ENCODE peak calls at places on chromosomes 5 and 9, in seven cellular contexts. F is neural progenitor cell, N is SK-N-SH, M is PC-9, W is PC-3, T is GM23248, S is GM23338. G is an unnamed sample. For H3K4me1, H3K36me3 and H3F3A, the result is how much of the 10 kb centered on the place peaks cover.

GRCh38 chr9:4739587-4740372 is 1.2 kb downstream of the AK3 start:
- DNase-seq in M (no peak), T (peak), S (peak), N (peak), F (no peak), W (peak), G (no peak)

GRCh38 chr9:122331523-122331927 is 39.3 kb upstream of the PTGS1 start:
- DNase-seq in M (no peak), S (no peak), W (no peak), F (no peak), N (no peak), T (no peak), G (no peak)

GRCh38 chr5:128053291-128053954 is 30.1 kb upstream of the SLC12A2 start:
- DNase-seq in W (peak), N (no peak), F (no peak), S (no peak), M (no peak), T (no peak), G (no peak)

GRCh38 chr5:96566775-96567174 is 95.4 kb upstream of the CAST start:
- DNase-seq in W (no peak), F (no peak), T (no peak), N (no peak), M (no peak), S (no peak), G (peak)

GRCh38 chr5:116301110-116301509 is 216.3 kb downstream of the COMMD10 start:
- DNase-seq in M (no peak), F (no peak), S (no peak), W (no peak), T (no peak), N (no peak), G (no peak)

GRCh38 chr5:166074839-166075481 is 2216.5 kb upstream of the WWC1 start:
- DNase-seq in T (no peak), M (no peak), N (no peak), F (peak), W (no peak), S (peak), G (no peak)

GRCh38 chr5:55594636-55595035 is 59.9 kb upstream of the PLPP1 start:
- DNase-seq in T (no peak), W (no peak), M (no peak), S (no peak), N (no peak), F (no peak), G (no peak)

GRCh38 chr9:4831944-4832343 is 39.2 kb downstream of the RCL1 start:
- DNase-seq in T (no peak), N (no peak), W (no peak), S (no peak), F (no peak), M (no peak), G (no peak)

GRCh38 chr9:114385412-114386181 is 2.2 kb downstream of the AKNA start:
- DNase-seq in M (peak), W (peak), F (no peak), N (no peak), T (peak), S (no peak), G (peak)

GRCh38 chr5:56617998-56618397 is 197.4 kb upstream of the MAP3K1 start:
- DNase-seq in M (no peak), N (no peak), T (no peak), W (no peak), F (no peak), S (no peak), G (no peak)

GRCh38 chr5:72018158-72018803 is 89.0 kb upstream of the MAP1B start:
- DNase-seq in W (peak), F (peak), N (peak), M (peak), S (peak), T (peak), G (peak)

GRCh38 chr9:8643464-8643863 is 843.9 kb upstream of the DMAC1 start:
- DNase-seq in S (no peak), F (no peak), N (no peak), T (no peak), M (no peak), W (no peak), G (no peak)

GRCh38 chr5:130289132-130290088 is 385.1 kb downstream of the CHSY3 start:
- DNase-seq in M (peak), W (peak), S (no peak), T (no peak), N (no peak), F (no peak), G (no peak)

GRCh38 chr5:54360089-54360488 is 49.7 kb upstream of the ARL15 start:
- DNase-seq in W (peak), M (no peak), S (peak), N (no peak), T (peak), F (peak), G (no peak)

GRCh38 chr9:86945868-86946711 is 1.2 kb downstream of the GAS1 start:
- DNase-seq in M (peak), F (peak), W (peak), N (peak), S (peak), T (peak), G (peak)

GRCh38 chr9:77999231-77999631 is 32.4 kb downstream of the GNAQ start:
- DNase-seq in F (no peak), M (no peak), W (no peak), T (peak), S (no peak), N (no peak), G (no peak)

GRCh38 chr9:7560669-7561305 is 238.8 kb downstream of the DMAC1 start:
- DNase-seq in F (peak), T (no peak), M (no peak), N (no peak), S (peak), W (no peak), G (no peak)

GRCh38 chr9:31137151-31137849 is 1247.1 kb upstream of the ACO1 start:
- DNase-seq in T (peak), W (peak), F (no peak), M (peak), S (no peak), N (no peak), G (no peak)

GRCh38 chr5:23820764-23821471 is 313.5 kb downstream of the PRDM9 start:
- DNase-seq in W (peak), M (no peak), S (peak), F (peak), N (peak), T (peak), G (peak)

GRCh38 chr9:74125916-74126315 is 371.2 kb upstream of the RORB start:
- DNase-seq in M (no peak), W (no peak), S (no peak), N (no peak), F (peak), T (no peak), G (no peak)

GRCh38 chr9:26301659-26302058 is 590.9 kb downstream of the CAAP1 start:
- DNase-seq in F (no peak), S (no peak), T (no peak), M (no peak), N (no peak), W (peak), G (no peak)

GRCh38 chr5:80504833-80505232 is 16.9 kb downstream of the FAM151B start:
- DNase-seq in F (no peak), M (no peak), N (no peak), T (no peak), W (no peak), S (no peak), G (no peak)

GRCh38 chr9:134698587-134699342 is 57.2 kb downstream of the COL5A1 start:
- DNase-seq in M (peak), F (peak), T (peak), S (peak), N (peak), W (peak), G (peak)

GRCh38 chr5:150521939-150522503 is 14.1 kb downstream of the NDST1 start:
- DNase-seq in N (no peak), W (no peak), T (no peak), M (no peak), S (no peak), F (no peak), G (no peak)
- H3K4me1 ChIP-seq in N (under half), W (under half), T (under half), M (under half), S (under half), F (under half), G (under half)

GRCh38 chr9:94990897-94991561 is 264.5 kb downstream of the AOPEP start:
- DNase-seq in F (no peak), S (no peak), N (no peak), T (no peak), M (no peak), W (no peak), G (no peak)
- H3K36me3 ChIP-seq in F (under half), S (under half), N (under half), T (under half), M (under half), W (under half), G (under half)

DNA sequence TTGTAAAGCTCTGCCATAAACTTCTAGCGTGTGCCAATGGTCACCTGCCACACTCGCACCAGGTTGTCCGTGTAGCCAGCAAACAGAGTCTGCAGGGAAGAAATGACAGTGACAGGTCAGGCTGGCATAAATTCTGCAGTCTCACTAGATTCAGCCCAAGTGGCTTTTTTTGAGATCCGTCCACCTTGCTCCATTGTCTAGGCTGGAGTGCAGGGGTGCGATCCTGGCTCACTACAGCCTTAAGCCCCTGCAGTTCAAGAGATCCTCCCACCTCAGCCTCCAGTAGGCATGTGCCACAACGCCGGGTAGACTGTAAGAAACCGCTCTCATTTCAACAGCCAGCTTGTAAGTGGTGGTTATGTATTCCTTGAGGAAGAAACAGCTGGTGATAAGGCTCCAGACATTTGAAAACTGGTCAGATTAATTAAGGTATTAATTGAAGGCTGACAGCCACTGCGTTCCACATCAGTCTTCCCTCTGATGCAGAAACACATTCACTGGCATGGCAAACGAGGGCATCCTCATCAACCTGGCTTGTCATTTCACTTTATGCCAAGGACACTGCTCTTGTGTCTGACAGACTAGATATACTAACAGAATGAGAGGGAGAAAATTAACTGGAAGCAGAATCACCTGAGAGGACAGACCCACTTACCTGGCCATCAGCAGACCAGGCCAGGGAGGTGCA is 6.6 kb downstream of the RACK1 start:
- DNase-seq in T (no peak), M (no peak), W (no peak), S (no peak), N (no peak), F (no peak), G (no peak)
- H3F3A ChIP-seq in T (half or more), M (half or more), W (under half), S (half or more), N (half or more), F (half or more), G (half or more)

GRCh38 chr5:124736111-124736813 is 10.2 kb downstream of the ZNF608 start:
- DNase-seq in S (no peak), T (peak), W (no peak), F (no peak), N (no peak), M (no peak), G (no peak)
- H3K4me1 ChIP-seq in S (half or more), T (under half), W (under half), F (half or more), N (under half), M (under half), G (under half)

GRCh38 chr5:16932401-16932800 is 3.7 kb downstream of the MYO10 start:
- DNase-seq in F (no peak), T (no peak), M (no peak), S (no peak), N (no peak), W (no peak), G (no peak)
- H3K36me3 ChIP-seq in F (under half), T (under half), M (under half), S (under half), N (under half), W (under half), G (under half)

GRCh38 chr9:565528-565927 is 276.0 kb upstream of the DMRT1 start:
- DNase-seq in T (no peak), W (no peak), F (no peak), S (no peak), N (no peak), M (no peak), G (no peak)

GRCh38 chr9:562330-562729 is 279.2 kb upstream of the DMRT1 start:
- DNase-seq in M (no peak), W (no peak), S (no peak), T (no peak), F (no peak), N (no peak), G (no peak)

GRCh38 chr9:561430-561829 is 280.1 kb upstream of the DMRT1 start:
- DNase-seq in N (no peak), F (no peak), W (peak), T (peak), M (no peak), S (no peak), G (no peak)

GRCh38 chr9:567128-567745 is 274.3 kb upstream of the DMRT1 start:
- DNase-seq in S (no peak), W (no peak), F (no peak), T (no peak), N (no peak), M (no peak), G (peak)

GRCh38 chr9:563200-563599 is 278.3 kb upstream of the DMRT1 start:
- DNase-seq in F (no peak), W (no peak), S (no peak), N (no peak), M (no peak), T (no peak), G (no peak)
- H3F3A ChIP-seq in F (under half), W (under half), S (under half), N (under half), M (under half), T (under half), G (under half)

DNA sequence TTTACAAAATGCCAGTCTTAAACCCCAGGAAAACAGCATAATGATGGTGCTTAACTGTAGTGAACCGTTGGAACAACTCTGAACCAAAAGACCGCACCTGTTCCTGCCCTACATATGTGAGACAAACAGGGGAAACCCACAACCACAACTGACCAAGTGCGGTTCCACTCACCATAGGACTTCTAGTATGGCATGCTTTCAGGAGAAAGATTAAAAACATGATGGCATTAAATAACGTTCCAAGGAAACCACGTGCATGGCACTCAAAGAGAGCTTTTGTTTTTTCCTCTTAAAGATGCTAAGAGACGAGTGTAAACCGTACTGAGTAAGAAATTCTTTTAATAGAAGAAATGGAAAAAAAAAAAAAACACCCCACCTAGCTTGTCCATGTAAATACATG is 119.8 kb downstream of the SSBP2 start:
- DNase-seq in S (no peak), N (no peak), F (no peak), W (no peak), M (no peak), T (peak), G (peak)
- H3K4me1 ChIP-seq in S (under half), N (under half), F (under half), W (under half), M (under half), T (under half), G (under half)

DNA sequence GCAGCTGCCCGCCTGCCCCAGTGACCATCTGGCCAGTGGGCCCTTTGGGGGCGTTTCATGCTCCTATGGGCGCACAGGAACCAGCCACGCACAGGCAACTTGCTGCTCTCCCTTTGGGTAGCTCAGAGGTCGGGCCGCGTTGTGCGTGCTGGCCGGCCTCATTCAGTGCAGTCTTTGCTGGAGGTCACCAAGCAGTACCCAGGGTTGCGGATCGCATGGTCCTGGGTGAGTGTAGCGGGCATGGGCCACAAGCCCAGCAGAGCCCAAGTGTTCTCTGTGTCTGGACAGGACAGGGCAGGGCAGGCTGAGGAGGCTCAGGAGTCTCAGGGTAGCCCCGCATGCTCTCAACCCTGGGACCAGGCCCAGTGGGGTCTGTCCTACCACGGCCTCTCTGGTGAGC is 9.9 kb upstream of the MRNIP start:
- DNase-seq in W (no peak), S (no peak), M (no peak), F (no peak), T (no peak), N (peak), G (no peak)
- H3K36me3 ChIP-seq in W (under half), S (under half), M (under half), F (under half), T (under half), N (under half), G (under half)

GRCh38 chr9:567746-568305 is 273.7 kb upstream of the DMRT1 start:
- DNase-seq in S (no peak), W (no peak), F (no peak), T (no peak), M (no peak), N (no peak), G (no peak)
- H3F3A ChIP-seq in S (under half), W (under half), F (under half), T (under half), M (under half), N (under half), G (under half)

DNA sequence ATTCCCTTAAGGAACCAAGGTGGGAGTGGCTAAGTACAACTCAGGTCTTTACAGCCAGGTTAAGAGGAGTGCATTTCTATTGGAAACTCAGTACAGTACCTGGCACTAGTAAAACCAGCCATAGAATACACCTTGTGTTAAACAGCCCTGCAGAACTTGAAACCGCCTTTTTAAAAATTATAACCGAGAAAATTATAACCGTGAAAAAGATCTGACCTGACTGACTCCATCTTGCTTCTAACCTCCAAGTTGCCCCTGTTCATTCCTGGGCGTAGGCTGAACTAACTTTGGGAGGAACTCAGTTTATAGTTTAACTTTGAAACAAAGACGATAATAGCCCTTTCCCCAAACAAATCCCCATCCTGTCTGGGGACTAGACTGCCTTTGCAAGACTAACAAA is 132.3 kb downstream of the SUSD1 start:
- DNase-seq in F (no peak), W (no peak), N (no peak), S (no peak), T (no peak), M (no peak), G (no peak)
- H3K4me1 ChIP-seq in F (under half), W (half or more), N (under half), S (under half), T (half or more), M (half or more), G (under half)

G was measured in MM.1S.